ENCODE peak calls at places on chromosomes 3 and 15, in six cellular contexts. W, I, O, Q, N and T are unnamed samples.

GRCh38 chr15:40787344-40787841 is 17.6 kb downstream of the C15orf62 start:
- DNase-seq in I (no peak), W (no peak), O (no peak), Q (no peak), N (peak), T (no peak)

GRCh38 chr3:133663569-133664313 is 2.0 kb upstream of the TOPBP1 start:
- DNase-seq in W (peak), I (peak), Q (peak), O (no peak), N (no peak), T (no peak)

GRCh38 chr3:160851629-160852210 is 95.7 kb downstream of the PPM1L start:
- DNase-seq in O (no peak), N (no peak), Q (no peak), W (no peak), I (no peak), T (no peak)

GRCh38 chr3:117735481-117736101 is 1026.0 kb downstream of the TUSC7 start:
- DNase-seq in I (no peak), Q (peak), O (no peak), N (no peak), W (no peak), T (no peak)

GRCh38 chr3:185724761-185725160 is 100.1 kb downstream of the IGF2BP2 start:
- DNase-seq in Q (no peak), N (no peak), I (no peak), W (no peak), O (no peak), T (no peak)

GRCh38 chr15:25671132-25671531 is 192.0 kb downstream of the ATP10A start:
- DNase-seq in W (no peak), I (no peak), O (no peak), N (no peak), Q (no peak), T (peak)

GRCh38 chr15:70095387-70096214 is 2.1 kb downstream of the TLE3 start:
- DNase-seq in O (peak), I (no peak), W (no peak), Q (no peak), N (no peak), T (no peak)

GRCh38 chr3:183545688-183546087 is 9.8 kb downstream of the KLHL6 start:
- DNase-seq in O (no peak), Q (no peak), I (no peak), N (no peak), W (no peak), T (no peak)

GRCh38 chr3:21942328-21942727 is 191.3 kb upstream of the ZNF385D start:
- DNase-seq in W (no peak), I (no peak), O (no peak), N (no peak), Q (no peak), T (peak)

GRCh38 chr3:18419232-18419631 is 5.9 kb downstream of the SATB1 start:
- DNase-seq in N (no peak), Q (no peak), W (no peak), I (no peak), O (no peak), T (no peak)

GRCh38 chr3:151171145-151171544 is 31.9 kb downstream of the GPR171 start:
- DNase-seq in W (peak), I (no peak), O (no peak), Q (no peak), N (no peak), T (peak)

GRCh38 chr3:62335196-62335595 is 38.2 kb downstream of the FEZF2 start:
- DNase-seq in N (no peak), Q (no peak), O (no peak), W (no peak), I (no peak), T (no peak)

GRCh38 chr3:173140986-173141385 is at the start of gene SPATA16:
- DNase-seq in N (no peak), O (no peak), W (no peak), Q (no peak), I (no peak), T (no peak)

GRCh38 chr15:58805095-58805494 is 34.0 kb downstream of the MINDY2 start:
- DNase-seq in Q (no peak), W (no peak), I (no peak), N (no peak), O (no peak), T (no peak)

GRCh38 chr3:16511561-16512434 is 1.7 kb downstream of the RFTN1 start:
- DNase-seq in N (no peak), W (peak), I (peak), O (peak), Q (no peak), T (peak)

GRCh38 chr3:16510620-16511319 is 2.7 kb downstream of the RFTN1 start:
- DNase-seq in N (no peak), Q (no peak), W (no peak), O (no peak), I (no peak), T (no peak)

GRCh38 chr3:16514021-16514700 is 662 bp upstream of the RFTN1 start:
- DNase-seq in W (no peak), I (no peak), Q (no peak), N (no peak), O (no peak), T (no peak)

GRCh38 chr3:16513141-16514020 is at the start of gene RFTN1:
- DNase-seq in O (peak), W (peak), N (no peak), I (peak), Q (no peak), T (no peak)

GRCh38 chr3:16512435-16513140 is 911 bp downstream of the RFTN1 start:
- DNase-seq in W (peak), Q (no peak), O (peak), I (peak), N (no peak), T (peak)
- TF ChIP-seq POLR2A in W (no peak), Q (no peak), O (no peak), I (no peak), N (no peak), T (peak)

DNA sequence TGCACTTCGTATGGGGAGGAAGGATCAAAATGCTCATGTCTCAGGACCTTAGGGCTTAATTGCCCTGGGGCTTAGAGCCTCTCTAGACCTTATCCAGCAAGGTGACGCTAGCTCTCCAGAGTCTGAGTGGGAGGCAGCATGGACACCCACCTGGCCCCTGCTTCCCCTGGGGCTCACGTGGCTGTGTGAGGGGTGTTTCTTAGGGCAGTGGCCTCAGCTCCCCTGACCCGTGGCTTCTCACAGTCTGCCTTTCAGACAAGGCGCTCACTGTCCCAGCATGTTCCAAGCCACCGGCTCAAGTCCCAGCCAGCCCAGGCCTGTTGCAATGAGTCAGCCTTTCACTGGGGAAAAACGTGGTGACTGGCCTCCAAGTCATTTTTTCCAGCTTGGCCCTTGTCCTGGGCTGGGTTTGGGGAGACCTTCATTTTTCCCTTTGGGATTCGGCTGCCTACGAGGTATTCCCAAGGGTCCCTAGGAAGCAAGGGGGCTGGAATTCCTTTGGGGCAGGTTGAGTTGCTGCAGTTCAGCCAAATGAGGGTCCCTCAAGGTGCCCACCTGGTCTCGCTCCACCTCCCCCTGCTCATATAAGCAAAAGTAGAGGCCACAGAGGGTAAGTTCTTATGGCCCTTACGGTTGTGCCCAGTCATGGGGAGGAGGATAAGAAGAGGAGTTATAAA is 15.7 kb downstream of the BHLHE40 start:
- DNase-seq in O (peak), Q (peak), N (no peak), W (peak), I (peak), T (peak)
- TF ChIP-seq POLR2A in O (no peak), Q (no peak), N (no peak), W (no peak), I (peak), T (peak)

DNA sequence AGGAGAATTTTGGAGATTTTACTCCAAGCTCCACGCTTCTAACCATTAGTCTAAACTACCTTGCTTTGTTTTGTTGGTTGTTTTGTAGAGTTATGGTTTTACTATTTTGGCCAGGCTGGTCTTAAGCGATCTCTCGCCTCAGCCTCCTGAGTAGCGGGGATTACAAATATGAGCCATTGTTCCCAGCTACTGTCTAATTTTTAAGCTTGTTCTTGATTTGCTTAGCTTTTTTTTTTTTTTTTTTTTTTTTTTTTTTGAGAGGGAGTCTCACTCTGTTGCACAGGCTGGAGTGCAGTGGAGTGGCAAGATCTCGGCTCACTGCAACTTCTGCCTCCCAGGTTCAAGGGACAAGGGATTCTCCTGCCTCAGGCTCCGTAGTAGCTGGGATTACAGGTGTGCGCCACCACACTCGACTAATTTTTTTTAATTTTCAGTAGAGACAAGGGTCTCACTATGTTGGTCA is 28.5 kb downstream of the EFCAB12 start:
- DNase-seq in O (no peak), Q (peak), W (no peak), I (no peak), N (no peak), T (no peak)
- TF ChIP-seq POLR2A in O (no peak), Q (peak), W (no peak), I (peak), N (peak), T (peak)

GRCh38 chr15:85579011-85579701 is 198.8 kb downstream of the AKAP13 start:
- DNase-seq in Q (no peak), N (no peak), O (no peak), W (peak), I (no peak), T (peak)
- TF ChIP-seq POLR2A in Q (no peak), N (no peak), O (no peak), W (no peak), I (no peak), T (peak)